ENCODE peak calls at places on chromosomes 6 and 20, in six cellular contexts. I is activated T-cell treated with anti-CD3 and anti-CD28 coated beads, Interleukin-2, amount 50 U/mL, for 1 hour; J is EL; F is HEK293T; U is tibial artery; H is cardiac fibroblast. N is an unnamed sample.
A peak's percentile ranks its signal among the peaks of the same experiment; 100 is the strongest.

GRCh38 chr20:23606652-23607049 is 934 bp upstream of the CST9 start:
- DNase-seq in I (peak; percentile 56), J (peak; percentile 76), F (peak; percentile 87), U (peak; percentile 88), H (peak; percentile 82), N (peak; percentile 30)

GRCh38 chr6:169101981-169102380 is 151.7 kb downstream of the THBS2 start:
- DNase-seq in I (no peak), J (peak; percentile 75), F (no peak), U (no peak), H (peak; percentile 18), N (no peak)

GRCh38 chr6:161061576-161061975 is 70.0 kb downstream of the MAP3K4 start:
- DNase-seq in I (no peak), J (no peak), F (no peak), U (no peak), H (no peak), N (no peak)

GRCh38 chr6:43970068-43970912 is 157.0 kb downstream of the MRPL14 start:
- DNase-seq in I (no peak), J (no peak), F (no peak), U (no peak), H (no peak), N (no peak)

GRCh38 chr6:112180095-112180820 is 74.1 kb downstream of the LAMA4 start:
- DNase-seq in I (no peak), J (peak; percentile 87), F (peak; percentile 61), U (no peak), H (peak; percentile 91), N (peak; percentile 24)

GRCh38 chr20:2707353-2708072 is 14.9 kb downstream of the EBF4 start:
- DNase-seq in I (no peak), J (no peak), F (no peak), U (no peak), H (no peak), N (no peak)

GRCh38 chr6:120083186-120083585 is 733.6 kb upstream of the MAN1A1 start:
- DNase-seq in I (no peak), J (no peak), F (no peak), U (no peak), H (no peak), N (no peak)

GRCh38 chr6:139882977-139883728 is 508.7 kb upstream of the CITED2 start:
- DNase-seq in I (no peak), J (peak; percentile 53), F (no peak), U (no peak), H (peak; percentile 44), N (no peak)

GRCh38 chr6:155328539-155329459 is 14.5 kb upstream of the TFB1M start:
- DNase-seq in I (no peak), J (no peak), F (no peak), U (no peak), H (no peak), N (no peak)

GRCh38 chr20:63908008-63908682 is 13.2 kb downstream of the DNAJC5 start:
- DNase-seq in I (no peak), J (no peak), F (no peak), U (no peak), H (peak; percentile 11), N (no peak)

GRCh38 chr6:157981395-157982296 is at the start of gene SYNJ2:
- DNase-seq in I (peak; percentile 88), J (peak; percentile 92), F (peak; percentile 87), U (peak; percentile 90), H (peak; percentile 89), N (peak; percentile 94)

GRCh38 chr6:128239146-128239545 is 281.3 kb downstream of the PTPRK start:
- DNase-seq in I (no peak), J (no peak), F (no peak), U (no peak), H (no peak), N (no peak)

GRCh38 chr6:105459049-105459448 is 56.2 kb upstream of the PREP start:
- DNase-seq in I (no peak), J (peak; percentile 42), F (no peak), U (no peak), H (no peak), N (no peak)

GRCh38 chr6:41914343-41914742 is 6.6 kb downstream of the MED20 start:
- DNase-seq in I (no peak), J (no peak), F (no peak), U (no peak), H (no peak), N (no peak)

GRCh38 chr20:40497781-40498691 is 191.0 kb downstream of the MAFB start:
- DNase-seq in I (no peak), J (peak; percentile 36), F (no peak), U (peak; percentile 76), H (peak; percentile 58), N (peak; percentile 36)

GRCh38 chr20:50151034-50151743 is 2.3 kb downstream of the PEDS1 start:
- DNase-seq in I (no peak), J (no peak), F (no peak), U (no peak), H (no peak), N (no peak)

GRCh38 chr6:105259912-105260889 is 80.4 kb upstream of the POPDC3 start:
- DNase-seq in I (no peak), J (no peak), F (no peak), U (no peak), H (no peak), N (no peak)

GRCh38 chr6:138004423-138005287 is 102.6 kb downstream of the PERP start:
- DNase-seq in I (no peak), J (peak; percentile 32), F (peak; percentile 43), U (no peak), H (peak; percentile 49), N (no peak)

GRCh38 chr6:26126394-26127221 is 39.4 kb downstream of the HFE start:
- DNase-seq in I (no peak), J (no peak), F (no peak), U (no peak), H (no peak), N (no peak)

N was measured in NCI-H226.